ENCODE peak calls at places on chromosomes 1 and 21, in nine cellular contexts. S is tibial nerve, U is heart left ventricle, F is IMR-90, L is body of pancreas, M is esophagus muscularis mucosa, W is uterus, B is sigmoid colon, Y is testis. D is an unnamed sample. For H3K4me1, the result is how much of the 10 kb centered on the place peaks cover.

GRCh38 chr1:241362350-241362749 is 5.3 kb upstream of the RGS7 start:
- DNase-seq in S (no peak), B (no peak), F (no peak), U (no peak), W (no peak), L (no peak), Y (no peak), M (no peak), D (no peak)

GRCh38 chr1:27547220-27548116 is 56.5 kb downstream of the AHDC1 start:
- DNase-seq in U (no peak), B (no peak), Y (no peak), S (no peak), W (no peak), M (no peak), F (no peak), L (no peak), D (no peak)

GRCh38 chr1:23422955-23423354 is 1.6 kb downstream of the TCEA3 start:
- DNase-seq in W (no peak), M (no peak), F (no peak), S (no peak), Y (no peak), B (no peak), U (no peak), L (peak), D (no peak)

GRCh38 chr1:232226197-232226681 is 403.7 kb downstream of the SIPA1L2 start:
- DNase-seq in B (no peak), U (no peak), F (peak), Y (no peak), W (no peak), L (no peak), M (peak), S (no peak), D (no peak)

GRCh38 chr21:35059742-35060141 is 10.6 kb upstream of the RUNX1 start:
- DNase-seq in W (no peak), Y (no peak), U (no peak), M (no peak), L (no peak), F (peak), S (no peak), B (no peak), D (no peak)

GRCh38 chr1:40703316-40703715 is 11.8 kb downstream of the NFYC start:
- DNase-seq in S (no peak), U (no peak), M (no peak), B (no peak), F (peak), L (no peak), Y (no peak), W (no peak), D (no peak)

GRCh38 chr1:161702250-161702649 is 4.8 kb upstream of the FCRLA start:
- DNase-seq in U (no peak), Y (no peak), F (no peak), L (no peak), W (no peak), B (no peak), S (no peak), M (no peak), D (no peak)

GRCh38 chr1:157001304-157001703 is 44.2 kb downstream of the ARHGEF11 start:
- DNase-seq in M (no peak), B (no peak), L (no peak), U (no peak), W (no peak), F (peak), S (no peak), Y (no peak), D (no peak)

GRCh38 chr1:206802401-206802800 is 30.1 kb upstream of the IL10 start:
- DNase-seq in Y (no peak), M (no peak), S (no peak), F (no peak), U (no peak), W (no peak), B (no peak), L (no peak), D (no peak)

GRCh38 chr1:89780721-89781120 is 40.1 kb upstream of the LRRC8D start:
- DNase-seq in W (no peak), S (no peak), U (no peak), M (no peak), F (peak), B (no peak), L (no peak), Y (no peak), D (no peak)

GRCh38 chr1:162732566-162733335 is 57.8 kb upstream of the HSD17B7 start:
- DNase-seq in B (peak), S (no peak), F (no peak), Y (peak), L (peak), U (peak), W (peak), M (no peak), D (no peak)

GRCh38 chr1:1988061-1988945 is 15.3 kb downstream of the CFAP74 start:
- DNase-seq in Y (no peak), W (no peak), L (no peak), B (no peak), U (no peak), F (no peak), M (no peak), S (no peak), D (no peak)

GRCh38 chr1:157137051-157137772 is 983 bp downstream of the ETV3 start:
- DNase-seq in Y (peak), W (no peak), F (peak), L (no peak), B (no peak), S (no peak), M (no peak), U (peak), D (no peak)

GRCh38 chr1:11855430-11855829 is 3.3 kb downstream of the NPPB start:
- DNase-seq in S (no peak), W (no peak), B (no peak), M (no peak), U (no peak), L (no peak), F (no peak), Y (no peak), D (no peak)

GRCh38 chr1:27864264-27864895 is 8.0 kb upstream of the THEMIS2 start:
- DNase-seq in F (no peak), W (no peak), M (no peak), U (no peak), B (no peak), S (no peak), Y (no peak), L (no peak), D (no peak)

GRCh38 chr1:10507111-10507879 is 32.5 kb downstream of the PEX14 start:
- DNase-seq in M (no peak), S (peak), U (peak), B (peak), Y (peak), L (peak), W (peak), F (peak), D (peak)

GRCh38 chr1:110187139-110187890 is 22.8 kb upstream of the KCNC4 start:
- DNase-seq in L (peak), B (no peak), F (no peak), S (no peak), Y (no peak), M (no peak), W (no peak), U (no peak), D (no peak)

GRCh38 chr1:117188268-117189108 is 22.2 kb downstream of the VTCN1 start:
- DNase-seq in Y (no peak), S (no peak), L (no peak), F (peak), W (no peak), U (no peak), M (no peak), B (no peak), D (no peak)

GRCh38 chr1:60298290-60298689 is 224.7 kb upstream of the C1orf87 start:
- DNase-seq in B (no peak), U (no peak), S (no peak), F (no peak), W (no peak), L (no peak), Y (no peak), M (no peak), D (no peak)

GRCh38 chr1:211828584-211829342 is 1.8 kb downstream of the LPGAT1 start:
- DNase-seq in M (no peak), L (no peak), B (no peak), U (no peak), F (peak), Y (no peak), W (no peak), S (no peak), D (no peak)

GRCh38 chr1:98653186-98653585 is 8.3 kb upstream of the SNX7 start:
- DNase-seq in M (no peak), F (peak), S (no peak), L (no peak), W (no peak), U (no peak), Y (no peak), B (no peak), D (no peak)

GRCh38 chr1:246160905-246161304 is 346.2 kb downstream of the SMYD3 start:
- DNase-seq in F (no peak), M (peak), U (no peak), L (no peak), B (no peak), Y (no peak), S (no peak), W (no peak), D (no peak)

GRCh38 chr1:2082064-2082463 is 31.9 kb downstream of the PRKCZ start:
- DNase-seq in M (no peak), F (no peak), W (no peak), U (no peak), S (no peak), L (no peak), B (no peak), Y (no peak), D (no peak)

GRCh38 chr1:64356636-64357256 is 113.2 kb upstream of the CACHD1 start:
- DNase-seq in W (no peak), B (no peak), U (no peak), Y (no peak), M (peak), S (no peak), F (no peak), L (no peak), D (no peak)

GRCh38 chr21:45994738-45995685 is 13.4 kb downstream of the COL6A1 start:
- DNase-seq in Y (peak), U (peak), L (peak), F (no peak), S (peak), M (no peak), W (peak), B (peak), D (no peak)

GRCh38 chr1:55480396-55480795 is 265.2 kb upstream of the USP24 start:
- DNase-seq in S (no peak), U (no peak), L (no peak), Y (no peak), B (no peak), W (no peak), F (no peak), M (no peak), D (no peak)

GRCh38 chr1:64711266-64711665 is 33.6 kb upstream of the RAVER2 start:
- DNase-seq in F (no peak), U (no peak), W (no peak), M (no peak), B (no peak), Y (no peak), S (no peak), L (no peak), D (no peak)

DNA sequence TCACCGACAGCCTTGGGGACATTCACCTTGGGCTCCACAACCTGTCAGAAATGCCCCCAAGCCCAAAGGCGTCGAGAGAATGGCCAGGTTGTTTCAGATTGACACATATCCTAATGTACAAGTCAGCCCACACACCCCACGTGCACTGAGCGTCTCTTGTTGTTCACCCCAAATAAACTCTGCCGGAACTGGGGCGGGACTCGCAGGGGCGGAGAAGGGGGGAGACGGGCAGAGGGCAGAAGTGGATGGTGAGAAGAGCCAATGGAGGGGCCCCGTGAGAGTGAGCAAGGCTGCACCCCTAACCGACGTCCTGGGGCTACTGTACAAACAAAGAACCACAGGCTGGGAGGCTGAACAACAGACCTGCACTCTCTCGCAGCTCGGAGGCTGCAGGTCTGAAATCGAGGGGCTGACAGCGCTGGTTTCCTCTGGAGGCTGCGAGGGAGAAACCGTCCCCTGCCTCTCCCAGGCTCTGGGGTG is 8.5 kb upstream of the UMODL1 start:
- DNase-seq in L (no peak), U (peak), F (no peak), S (no peak), W (no peak), B (no peak), Y (peak), M (no peak), D (no peak)
- TF ChIP-seq POLR2A in L (peak), U (no peak), F (no peak), S (no peak), W (no peak), B (no peak), Y (no peak), M (no peak), D (no peak)

GRCh38 chr21:44489962-44490361 is 34.7 kb downstream of the LRRC3 start:
- DNase-seq in M (no peak), B (no peak), L (no peak), Y (no peak), U (no peak), F (no peak), S (no peak), W (no peak), D (no peak)
- TF ChIP-seq CTCF in M (no peak), B (no peak), L (no peak), Y (no peak), U (no peak), F (no peak), S (no peak), W (no peak), D (no peak)

GRCh38 chr21:42558368-42558767 is 44.7 kb downstream of the SLC37A1 start:
- DNase-seq in L (no peak), U (no peak), S (no peak), B (no peak), F (no peak), Y (no peak), M (no peak), W (no peak), D (no peak)

GRCh38 chr21:42556960-42557359 is 43.3 kb downstream of the SLC37A1 start:
- DNase-seq in F (no peak), M (no peak), Y (peak), U (no peak), S (no peak), B (peak), W (peak), L (peak), D (peak)

GRCh38 chr21:42558846-42559245 is 45.2 kb downstream of the SLC37A1 start:
- DNase-seq in F (no peak), B (peak), S (no peak), L (no peak), U (no peak), Y (no peak), M (no peak), W (no peak), D (peak)

GRCh38 chr21:42556476-42556875 is 42.8 kb downstream of the SLC37A1 start:
- DNase-seq in W (peak), U (no peak), S (no peak), Y (no peak), M (no peak), F (no peak), L (no peak), B (peak), D (no peak)

GRCh38 chr21:42557420-42557819 is 43.8 kb downstream of the SLC37A1 start:
- DNase-seq in F (no peak), L (no peak), U (no peak), B (peak), Y (no peak), M (no peak), W (no peak), S (no peak), D (no peak)
- H3K4me1 ChIP-seq in F (under half), L (under half), U (under half), B (under half), Y (under half), M (under half), W (under half), S (under half), D (under half)

GRCh38 chr21:36155603-36156338 is 853 bp upstream of the DOP1B start:
- DNase-seq in U (no peak), B (peak), M (no peak), S (no peak), Y (no peak), W (no peak), F (no peak), L (peak), D (no peak)
- TF ChIP-seq POLR2A in U (peak), B (peak), M (peak), S (peak), Y (peak), W (peak), F (peak), L (peak), D (peak)

DNA sequence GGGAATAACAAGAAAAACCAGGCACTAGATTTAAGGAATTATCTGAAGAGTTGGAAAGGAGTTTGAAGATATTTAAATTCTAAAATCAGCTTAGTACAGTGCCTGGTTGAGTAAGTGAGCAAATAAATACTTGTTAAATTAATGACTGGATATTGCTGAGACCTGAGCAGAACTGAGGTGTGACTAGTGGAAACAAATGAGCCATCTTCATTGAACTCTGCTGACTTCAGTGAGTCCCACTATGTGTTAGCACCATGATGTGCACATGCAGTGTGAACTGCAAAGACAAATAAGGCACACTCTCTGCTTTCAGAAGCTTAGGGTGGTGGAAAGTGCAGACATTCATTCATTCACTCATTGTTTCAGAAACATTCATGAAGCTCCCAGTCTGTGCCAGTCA is 48.7 kb downstream of the ELAPOR1 start:
- DNase-seq in U (no peak), L (no peak), M (no peak), W (no peak), S (no peak), Y (no peak), B (no peak), F (no peak), D (no peak)
- TF ChIP-seq CTCF in U (no peak), L (no peak), M (no peak), W (no peak), S (no peak), Y (no peak), B (no peak), F (no peak), D (no peak)

GRCh38 chr1:108560430-108561144 is 687 bp downstream of the EEIG2 start:
- DNase-seq in F (peak), U (peak), Y (peak), W (peak), M (no peak), L (peak), S (peak), B (peak), D (peak)
- H3K4me1 ChIP-seq in F (under half), U (under half), Y (under half), W (under half), M (under half), L (under half), S (under half), B (under half), D (under half)

GRCh38 chr1:25243907-25244306 is 3.3 kb downstream of the RSRP1 start:
- DNase-seq in Y (no peak), F (no peak), L (no peak), U (no peak), S (no peak), M (no peak), W (no peak), B (no peak), D (no peak)

GRCh38 chr1:25238046-25238445 is 5.7 kb upstream of the SYF2 start:
- DNase-seq in Y (no peak), L (no peak), U (no peak), W (no peak), S (no peak), B (no peak), M (no peak), F (no peak), D (no peak)

GRCh38 chr1:25245393-25245792 is 1.9 kb downstream of the RSRP1 start:
- DNase-seq in B (no peak), Y (no peak), F (no peak), W (no peak), M (no peak), L (no peak), U (no peak), S (no peak), D (no peak)

DNA sequence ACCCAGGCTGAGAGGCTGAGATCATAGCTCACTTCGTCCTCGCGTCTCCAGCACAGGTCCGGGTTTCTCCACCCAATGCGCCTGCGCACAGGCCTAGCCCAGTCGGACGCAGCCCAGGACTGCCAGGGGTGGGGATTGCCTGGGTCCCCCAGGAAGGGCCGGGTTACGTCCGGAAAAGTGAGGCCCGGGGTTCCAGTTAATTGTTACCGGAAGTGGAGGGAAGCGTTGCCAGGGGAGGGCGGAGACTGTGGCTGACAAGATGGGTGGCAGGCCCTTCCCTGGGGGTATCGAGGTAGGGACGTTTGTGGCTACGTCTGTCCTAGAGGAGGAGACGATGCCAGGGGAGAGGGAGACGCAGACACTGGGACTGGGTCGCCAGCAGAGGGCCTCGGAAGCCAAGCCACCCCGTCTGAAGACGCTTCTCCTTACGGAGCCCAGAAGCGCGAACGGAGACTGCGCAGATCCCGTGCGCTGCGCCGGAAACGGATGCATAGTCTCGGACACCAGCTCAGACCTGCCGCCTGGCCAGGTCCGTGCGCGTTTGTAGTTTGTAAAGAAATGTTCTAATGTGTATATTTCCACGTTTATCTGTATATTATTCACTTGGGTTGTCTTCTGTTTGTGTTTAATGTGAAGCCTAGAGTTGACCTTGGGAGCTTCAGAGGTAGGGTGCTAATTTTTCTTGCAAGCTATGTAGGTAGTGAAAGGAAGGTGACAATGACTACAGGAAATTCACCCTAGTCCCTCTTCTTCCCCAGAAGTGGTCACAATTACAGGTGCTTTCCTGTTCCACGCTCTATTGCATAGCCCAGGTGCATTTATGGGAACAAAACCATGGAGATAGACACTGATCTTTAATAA is 7.3 kb downstream of the RSRP1 start:
- DNase-seq in U (peak), F (peak), S (peak), B (peak), W (peak), M (peak), Y (peak), L (peak), D (peak)
- TF ChIP-seq POLR2A in U (peak), F (peak), S (no peak), B (no peak), W (peak), M (no peak), Y (no peak), L (peak), D (peak)

DNA sequence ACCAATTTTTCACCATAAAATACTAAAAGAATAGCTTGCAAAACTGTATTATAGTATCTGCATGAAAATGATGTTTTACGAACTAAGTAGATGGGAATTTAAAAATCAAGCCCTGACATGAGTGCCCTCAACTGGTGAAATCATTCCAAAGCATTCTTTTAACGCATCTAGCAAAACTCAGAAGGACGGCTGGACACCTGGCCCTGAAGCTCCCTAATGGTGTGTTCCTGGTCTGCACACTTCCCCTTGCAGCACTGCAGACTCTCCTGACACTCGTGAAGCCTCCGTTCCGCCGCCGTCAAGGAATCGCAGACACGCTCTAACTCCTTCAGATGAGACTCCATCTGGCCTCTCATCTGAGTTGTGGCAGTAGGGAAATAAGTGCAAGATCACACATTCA is 39.9 kb downstream of the ODF2L start:
- DNase-seq in M (no peak), W (no peak), F (peak), L (no peak), S (no peak), Y (no peak), B (no peak), U (no peak), D (no peak)
- TF ChIP-seq CTCF in M (no peak), W (no peak), F (peak), L (no peak), S (no peak), Y (no peak), B (no peak), U (no peak), D (no peak)

D was measured in right lobe of liver.